ENCODE peak calls at places on chromosomes 16 and 17, in eight cellular contexts. One of them, this sample, is unnamed.

GRCh38 chr17:8892338-8892690 is 24.8 kb upstream of the PIK3R6 start:
- DNase-seq in astrocyte of the spinal cord: no peak
- DNase-seq in mucosa of descending colon: no peak
- DNase-seq in IMR-90: no peak
- DNase-seq in H9: no peak
- DNase-seq in BJ: no peak
- DNase-seq in nephron progenitor cell: no peak
- DNase-seq in fibroblast of mammary gland: peak
- DNase-seq in this sample: no peak

GRCh38 chr16:65574311-65574966 is 452.6 kb upstream of the CDH11 start:
- DNase-seq in astrocyte of the spinal cord: no peak
- DNase-seq in mucosa of descending colon: no peak
- DNase-seq in IMR-90: no peak
- DNase-seq in H9: no peak
- DNase-seq in BJ: no peak
- DNase-seq in nephron progenitor cell: no peak
- DNase-seq in fibroblast of mammary gland: no peak
- DNase-seq in this sample: no peak

GRCh38 chr17:14797021-14797420 is 468.1 kb downstream of the PMP22 start:
- DNase-seq in astrocyte of the spinal cord: no peak
- DNase-seq in mucosa of descending colon: no peak
- DNase-seq in IMR-90: no peak
- DNase-seq in H9: no peak
- DNase-seq in BJ: no peak
- DNase-seq in nephron progenitor cell: no peak
- DNase-seq in fibroblast of mammary gland: no peak
- DNase-seq in this sample: no peak

GRCh38 chr16:83771306-83771942 is 36.4 kb upstream of the HSBP1 start:
- DNase-seq in astrocyte of the spinal cord: no peak
- DNase-seq in mucosa of descending colon: no peak
- DNase-seq in IMR-90: no peak
- DNase-seq in H9: no peak
- DNase-seq in BJ: no peak
- DNase-seq in nephron progenitor cell: no peak
- DNase-seq in fibroblast of mammary gland: no peak
- DNase-seq in this sample: no peak

GRCh38 chr17:7080445-7081041 is 492 bp upstream of the CLEC10A start:
- DNase-seq in astrocyte of the spinal cord: no peak
- DNase-seq in mucosa of descending colon: no peak
- DNase-seq in IMR-90: no peak
- DNase-seq in H9: no peak
- DNase-seq in BJ: no peak
- DNase-seq in nephron progenitor cell: no peak
- DNase-seq in fibroblast of mammary gland: no peak
- DNase-seq in this sample: no peak

GRCh38 chr17:63837962-63838585 is 4.4 kb downstream of the SMARCD2 start:
- DNase-seq in astrocyte of the spinal cord: no peak
- DNase-seq in mucosa of descending colon: no peak
- DNase-seq in IMR-90: no peak
- DNase-seq in H9: no peak
- DNase-seq in BJ: no peak
- DNase-seq in nephron progenitor cell: no peak
- DNase-seq in fibroblast of mammary gland: no peak
- DNase-seq in this sample: no peak

GRCh38 chr17:9021985-9022552 is 759 bp downstream of the NTN1 start:
- DNase-seq in astrocyte of the spinal cord: no peak
- DNase-seq in mucosa of descending colon: peak
- DNase-seq in IMR-90: peak
- DNase-seq in H9: peak
- DNase-seq in BJ: no peak
- DNase-seq in nephron progenitor cell: peak
- DNase-seq in fibroblast of mammary gland: peak
- DNase-seq in this sample: no peak

GRCh38 chr17:63550816-63551639 is 751 bp downstream of the DCAF7 start:
- DNase-seq in astrocyte of the spinal cord: peak
- DNase-seq in mucosa of descending colon: no peak
- DNase-seq in IMR-90: peak
- DNase-seq in H9: peak
- DNase-seq in BJ: no peak
- DNase-seq in nephron progenitor cell: peak
- DNase-seq in fibroblast of mammary gland: peak
- DNase-seq in this sample: no peak

GRCh38 chr17:61383689-61384201 is 15.9 kb upstream of the TBX2 start:
- DNase-seq in astrocyte of the spinal cord: no peak
- DNase-seq in mucosa of descending colon: no peak
- DNase-seq in IMR-90: no peak
- DNase-seq in H9: no peak
- DNase-seq in BJ: no peak
- DNase-seq in nephron progenitor cell: no peak
- DNase-seq in fibroblast of mammary gland: peak
- DNase-seq in this sample: no peak

GRCh38 chr17:17500999-17501605 is 4.9 kb upstream of the RASD1 start:
- DNase-seq in astrocyte of the spinal cord: no peak
- DNase-seq in mucosa of descending colon: peak
- DNase-seq in IMR-90: no peak
- DNase-seq in H9: peak
- DNase-seq in BJ: no peak
- DNase-seq in nephron progenitor cell: no peak
- DNase-seq in fibroblast of mammary gland: no peak
- DNase-seq in this sample: no peak

GRCh38 chr17:73747221-73748002 is 103.2 kb upstream of the SDK2 start:
- DNase-seq in astrocyte of the spinal cord: no peak
- DNase-seq in mucosa of descending colon: no peak
- DNase-seq in IMR-90: no peak
- DNase-seq in H9: no peak
- DNase-seq in BJ: no peak
- DNase-seq in nephron progenitor cell: no peak
- DNase-seq in fibroblast of mammary gland: no peak
- DNase-seq in this sample: peak

GRCh38 chr17:80957461-80957941 is 34.1 kb upstream of the CHMP6 start:
- DNase-seq in astrocyte of the spinal cord: no peak
- DNase-seq in mucosa of descending colon: peak
- DNase-seq in IMR-90: no peak
- DNase-seq in H9: no peak
- DNase-seq in BJ: no peak
- DNase-seq in nephron progenitor cell: no peak
- DNase-seq in fibroblast of mammary gland: no peak
- DNase-seq in this sample: no peak

GRCh38 chr17:3385869-3386816 is at the start of gene OR3A2:
- DNase-seq in astrocyte of the spinal cord: no peak
- DNase-seq in mucosa of descending colon: no peak
- DNase-seq in IMR-90: no peak
- DNase-seq in H9: peak
- DNase-seq in BJ: no peak
- DNase-seq in nephron progenitor cell: no peak
- DNase-seq in fibroblast of mammary gland: no peak
- DNase-seq in this sample: no peak

GRCh38 chr16:27444015-27444414 is 42.0 kb downstream of the IL21R start:
- DNase-seq in astrocyte of the spinal cord: peak
- DNase-seq in mucosa of descending colon: no peak
- DNase-seq in IMR-90: peak
- DNase-seq in H9: no peak
- DNase-seq in BJ: no peak
- DNase-seq in nephron progenitor cell: no peak
- DNase-seq in fibroblast of mammary gland: peak
- DNase-seq in this sample: no peak

GRCh38 chr16:88941933-88942909 is 34.8 kb downstream of the CBFA2T3 start:
- DNase-seq in astrocyte of the spinal cord: no peak
- DNase-seq in mucosa of descending colon: peak
- DNase-seq in IMR-90: no peak
- DNase-seq in H9: peak
- DNase-seq in BJ: no peak
- DNase-seq in nephron progenitor cell: peak
- DNase-seq in fibroblast of mammary gland: no peak
- DNase-seq in this sample: no peak

GRCh38 chr17:82475458-82475857 is 16.9 kb downstream of the NARF start:
- DNase-seq in astrocyte of the spinal cord: no peak
- DNase-seq in mucosa of descending colon: no peak
- DNase-seq in IMR-90: no peak
- DNase-seq in H9: no peak
- DNase-seq in BJ: no peak
- DNase-seq in nephron progenitor cell: no peak
- DNase-seq in fibroblast of mammary gland: no peak
- DNase-seq in this sample: no peak

GRCh38 chr17:21823130-21823529 is 130.8 kb downstream of the KCNJ18 start:
- DNase-seq in astrocyte of the spinal cord: no peak
- DNase-seq in mucosa of descending colon: no peak
- DNase-seq in IMR-90: no peak
- DNase-seq in H9: no peak
- DNase-seq in BJ: no peak
- DNase-seq in nephron progenitor cell: no peak
- DNase-seq in fibroblast of mammary gland: no peak
- DNase-seq in this sample: no peak

GRCh38 chr16:21166561-21166961 is 8.1 kb downstream of the LDAF1 start:
- DNase-seq in astrocyte of the spinal cord: peak
- DNase-seq in mucosa of descending colon: no peak
- DNase-seq in IMR-90: peak
- DNase-seq in H9: no peak
- DNase-seq in BJ: no peak
- DNase-seq in nephron progenitor cell: peak
- DNase-seq in fibroblast of mammary gland: peak
- DNase-seq in this sample: no peak

GRCh38 chr17:38674013-38674748 is 576 bp downstream of the EPOP start:
- DNase-seq in astrocyte of the spinal cord: no peak
- DNase-seq in mucosa of descending colon: peak
- DNase-seq in IMR-90: no peak
- DNase-seq in H9: no peak
- DNase-seq in BJ: no peak
- DNase-seq in nephron progenitor cell: peak
- DNase-seq in fibroblast of mammary gland: no peak
- DNase-seq in this sample: peak

GRCh38 chr16:1929578-1930337 is 11.5 kb upstream of the HS3ST6 start:
- DNase-seq in astrocyte of the spinal cord: peak
- DNase-seq in mucosa of descending colon: peak
- DNase-seq in IMR-90: peak
- DNase-seq in H9: peak
- DNase-seq in BJ: no peak
- DNase-seq in nephron progenitor cell: peak
- DNase-seq in fibroblast of mammary gland: peak
- DNase-seq in this sample: peak

GRCh38 chr16:1930338-1930720 is 12.1 kb upstream of the HS3ST6 start:
- DNase-seq in astrocyte of the spinal cord: no peak
- DNase-seq in mucosa of descending colon: peak
- DNase-seq in IMR-90: no peak
- DNase-seq in H9: no peak
- DNase-seq in BJ: no peak
- DNase-seq in nephron progenitor cell: no peak
- DNase-seq in fibroblast of mammary gland: no peak
- DNase-seq in this sample: no peak

GRCh38 chr16:1933097-1933661 is 9.8 kb downstream of the MSRB1 start:
- DNase-seq in astrocyte of the spinal cord: no peak
- DNase-seq in mucosa of descending colon: peak
- DNase-seq in IMR-90: no peak
- DNase-seq in H9: no peak
- DNase-seq in BJ: no peak
- DNase-seq in nephron progenitor cell: no peak
- DNase-seq in fibroblast of mammary gland: no peak
- DNase-seq in this sample: no peak

GRCh38 chr16:1929105-1929504 is 10.9 kb upstream of the HS3ST6 start:
- DNase-seq in astrocyte of the spinal cord: no peak
- DNase-seq in mucosa of descending colon: peak
- DNase-seq in IMR-90: no peak
- DNase-seq in H9: no peak
- DNase-seq in BJ: no peak
- DNase-seq in nephron progenitor cell: no peak
- DNase-seq in fibroblast of mammary gland: peak
- DNase-seq in this sample: no peak

GRCh38 chr16:1932050-1933028 is 10.7 kb downstream of the MSRB1 start:
- DNase-seq in astrocyte of the spinal cord: no peak
- DNase-seq in mucosa of descending colon: peak
- DNase-seq in IMR-90: no peak
- DNase-seq in H9: peak
- DNase-seq in BJ: no peak
- DNase-seq in nephron progenitor cell: no peak
- DNase-seq in fibroblast of mammary gland: no peak
- DNase-seq in this sample: peak
- TF ChIP-seq CTCF in astrocyte of the spinal cord: peak
- TF ChIP-seq CTCF in mucosa of descending colon: no peak
- TF ChIP-seq CTCF in IMR-90: peak
- TF ChIP-seq CTCF in H9: peak
- TF ChIP-seq CTCF in BJ: peak
- TF ChIP-seq CTCF in nephron progenitor cell: no peak
- TF ChIP-seq CTCF in fibroblast of mammary gland: no peak
- TF ChIP-seq CTCF in this sample: no peak

GRCh38 chr17:40287159-40287493 is 553 bp upstream of the CDC6 start:
- DNase-seq in astrocyte of the spinal cord: no peak
- DNase-seq in mucosa of descending colon: no peak
- DNase-seq in IMR-90: no peak
- DNase-seq in H9: no peak
- DNase-seq in BJ: no peak
- DNase-seq in nephron progenitor cell: no peak
- DNase-seq in fibroblast of mammary gland: no peak
- DNase-seq in this sample: no peak

GRCh38 chr17:40286473-40286872 is 1.2 kb upstream of the CDC6 start:
- DNase-seq in astrocyte of the spinal cord: no peak
- DNase-seq in mucosa of descending colon: no peak
- DNase-seq in IMR-90: no peak
- DNase-seq in H9: no peak
- DNase-seq in BJ: no peak
- DNase-seq in nephron progenitor cell: no peak
- DNase-seq in fibroblast of mammary gland: no peak
- DNase-seq in this sample: no peak

GRCh38 chr17:40284085-40284713 is 3.5 kb upstream of the CDC6 start:
- DNase-seq in astrocyte of the spinal cord: peak
- DNase-seq in mucosa of descending colon: no peak
- DNase-seq in IMR-90: peak
- DNase-seq in H9: no peak
- DNase-seq in BJ: peak
- DNase-seq in nephron progenitor cell: no peak
- DNase-seq in fibroblast of mammary gland: peak
- DNase-seq in this sample: peak

GRCh38 chr17:40290629-40291296 is 3.1 kb downstream of the CDC6 start:
- DNase-seq in astrocyte of the spinal cord: peak
- DNase-seq in mucosa of descending colon: no peak
- DNase-seq in IMR-90: peak
- DNase-seq in H9: no peak
- DNase-seq in BJ: peak
- DNase-seq in nephron progenitor cell: no peak
- DNase-seq in fibroblast of mammary gland: peak
- DNase-seq in this sample: peak

GRCh38 chr17:40287494-40288369 is at the start of gene CDC6:
- DNase-seq in astrocyte of the spinal cord: peak
- DNase-seq in mucosa of descending colon: peak
- DNase-seq in IMR-90: peak
- DNase-seq in H9: peak
- DNase-seq in BJ: peak
- DNase-seq in nephron progenitor cell: peak
- DNase-seq in fibroblast of mammary gland: peak
- DNase-seq in this sample: peak
- TF ChIP-seq CTCF in astrocyte of the spinal cord: no peak
- TF ChIP-seq CTCF in mucosa of descending colon: no peak
- TF ChIP-seq CTCF in IMR-90: no peak
- TF ChIP-seq CTCF in H9: no peak
- TF ChIP-seq CTCF in BJ: no peak
- TF ChIP-seq CTCF in nephron progenitor cell: no peak
- TF ChIP-seq CTCF in fibroblast of mammary gland: no peak
- TF ChIP-seq CTCF in this sample: no peak

GRCh38 chr17:794876-795275 is 12.7 kb downstream of the MRM3 start:
- DNase-seq in astrocyte of the spinal cord: peak
- DNase-seq in mucosa of descending colon: peak
- DNase-seq in IMR-90: peak
- DNase-seq in H9: peak
- DNase-seq in BJ: no peak
- DNase-seq in nephron progenitor cell: peak
- DNase-seq in fibroblast of mammary gland: peak
- DNase-seq in this sample: peak
- TF ChIP-seq CTCF in astrocyte of the spinal cord: peak
- TF ChIP-seq CTCF in mucosa of descending colon: peak
- TF ChIP-seq CTCF in IMR-90: peak
- TF ChIP-seq CTCF in H9: peak
- TF ChIP-seq CTCF in BJ: peak
- TF ChIP-seq CTCF in nephron progenitor cell: peak
- TF ChIP-seq CTCF in fibroblast of mammary gland: peak
- TF ChIP-seq CTCF in this sample: peak

GRCh38 chr17:41406205-41406604 is 8.8 kb upstream of the KRT31 start:
- DNase-seq in astrocyte of the spinal cord: no peak
- DNase-seq in mucosa of descending colon: no peak
- DNase-seq in IMR-90: no peak
- DNase-seq in H9: no peak
- DNase-seq in BJ: no peak
- DNase-seq in nephron progenitor cell: no peak
- DNase-seq in fibroblast of mammary gland: no peak
- DNase-seq in this sample: peak
- TF ChIP-seq CTCF in astrocyte of the spinal cord: no peak
- TF ChIP-seq CTCF in mucosa of descending colon: no peak
- TF ChIP-seq CTCF in IMR-90: no peak
- TF ChIP-seq CTCF in H9: peak
- TF ChIP-seq CTCF in BJ: peak
- TF ChIP-seq CTCF in nephron progenitor cell: no peak
- TF ChIP-seq CTCF in fibroblast of mammary gland: no peak
- TF ChIP-seq CTCF in this sample: no peak